ENCODE peak calls at places on chromosome 11, in ten cellular contexts. W, O, E, V, S, P, K, X, Q and U are unnamed samples.
A peak's percentile ranks its signal among the peaks of the same experiment; 100 is the strongest.

GRCh38 chr11:17596711-17597110 is 49.7 kb downstream of the OTOG start:
- DNase-seq in W (no peak), V (no peak), P (no peak), Q (no peak), K (no peak), E (no peak), X (no peak), S (no peak), O (no peak), U (no peak)

GRCh38 chr11:123474994-123475393 is 44.9 kb downstream of the GRAMD1B start:
- DNase-seq in E (no peak), S (no peak), V (no peak), Q (peak; percentile 51), X (no peak), O (no peak), W (no peak), K (no peak), P (peak; percentile 26), U (no peak)

GRCh38 chr11:106353031-106353430 is 275.6 kb downstream of the AASDHPPT start:
- DNase-seq in W (no peak), X (no peak), O (no peak), Q (no peak), K (no peak), P (no peak), S (no peak), V (no peak), E (no peak), U (no peak)

GRCh38 chr11:113397212-113397611 is 9.6 kb downstream of the ANKK1 start:
- DNase-seq in S (no peak), K (no peak), E (no peak), O (no peak), P (no peak), W (no peak), V (no peak), Q (no peak), X (no peak), U (no peak)

GRCh38 chr11:74896311-74896710 is 52.6 kb downstream of the XRRA1 start:
- DNase-seq in E (no peak), S (no peak), V (no peak), Q (no peak), O (no peak), X (no peak), K (no peak), P (no peak), W (no peak), U (no peak)

GRCh38 chr11:34730544-34731295 is 109.8 kb downstream of the EHF start:
- DNase-seq in O (no peak), E (no peak), X (no peak), V (no peak), K (no peak), P (no peak), Q (no peak), W (no peak), S (no peak), U (no peak)

GRCh38 chr11:60785806-60786361 is 751 bp downstream of the MS4A10 start:
- DNase-seq in X (no peak), E (no peak), O (no peak), Q (no peak), K (no peak), V (no peak), S (peak; percentile 66), W (peak; percentile 46), P (peak; percentile 38), U (no peak)

GRCh38 chr11:134668796-134669195 is 256.8 kb upstream of the B3GAT1 start:
- DNase-seq in Q (no peak), S (no peak), K (no peak), W (no peak), P (no peak), X (no peak), E (no peak), O (no peak), V (no peak), U (no peak)

GRCh38 chr11:13036235-13036634 is 27.1 kb downstream of the RASSF10 start:
- DNase-seq in X (no peak), V (no peak), E (no peak), Q (no peak), K (no peak), S (no peak), O (no peak), W (no peak), P (no peak), U (no peak)

GRCh38 chr11:118623291-118623655 is 15.9 kb downstream of the PHLDB1 start:
- DNase-seq in V (no peak), S (no peak), P (no peak), X (no peak), O (peak; percentile 89), Q (peak; percentile 32), W (peak; percentile 68), E (no peak), K (no peak), U (no peak)

GRCh38 chr11:115463606-115464005 is 40.6 kb downstream of the CADM1 start:
- DNase-seq in S (no peak), Q (no peak), W (no peak), P (no peak), O (no peak), V (no peak), X (no peak), K (no peak), E (no peak), U (no peak)

GRCh38 chr11:113764522-113764921 is 9.0 kb downstream of the ZW10 start:
- DNase-seq in K (no peak), W (no peak), V (no peak), E (no peak), O (no peak), P (no peak), S (no peak), X (no peak), Q (no peak), U (no peak)

GRCh38 chr11:109121173-109121938 is 300.6 kb upstream of the C11orf87 start:
- DNase-seq in V (no peak), P (no peak), S (no peak), E (no peak), W (no peak), O (no peak), K (no peak), Q (no peak), X (no peak), U (no peak)

GRCh38 chr11:16148301-16148787 is 208.0 kb downstream of the SOX6 start:
- DNase-seq in V (no peak), E (no peak), Q (no peak), W (no peak), P (no peak), X (no peak), K (no peak), S (no peak), O (no peak), U (no peak)

GRCh38 chr11:78652866-78653265 is 78.2 kb upstream of the NARS2 start:
- DNase-seq in Q (no peak), P (no peak), W (no peak), S (no peak), O (peak; percentile 4), K (no peak), X (no peak), V (no peak), E (no peak), U (no peak)

GRCh38 chr11:2304156-2305139 is 2.6 kb downstream of the TSPAN32 start:
- DNase-seq in X (no peak), K (no peak), W (no peak), Q (no peak), O (no peak), V (no peak), S (no peak), P (peak; percentile 48), E (no peak), U (no peak)

GRCh38 chr11:14366936-14367335 is 8.0 kb upstream of the RRAS2 start:
- DNase-seq in O (no peak), X (no peak), K (no peak), W (no peak), E (no peak), P (no peak), S (no peak), V (no peak), Q (no peak), U (no peak)

GRCh38 chr11:75513250-75513649 is 12.5 kb downstream of the GDPD5 start:
- DNase-seq in K (no peak), E (no peak), P (peak; percentile 61), O (no peak), X (no peak), W (no peak), Q (peak; percentile 82), V (no peak), S (peak; percentile 50), U (no peak)

GRCh38 chr11:16883179-16883578 is 131.0 kb downstream of the PLEKHA7 start:
- DNase-seq in Q (peak; percentile 22), E (no peak), W (peak; percentile 48), X (no peak), S (no peak), V (no peak), P (peak; percentile 25), O (peak; percentile 35), K (peak; percentile 28), U (no peak)

GRCh38 chr11:61863548-61864081 is 27.7 kb downstream of the FADS3 start:
- DNase-seq in O (no peak), P (no peak), V (no peak), K (no peak), Q (no peak), W (no peak), S (no peak), X (no peak), E (no peak), U (no peak)

GRCh38 chr11:75938543-75938942 is 123.5 kb downstream of the UVRAG start:
- DNase-seq in K (no peak), P (no peak), V (no peak), W (peak; percentile 7), X (no peak), O (no peak), S (peak; percentile 59), Q (no peak), E (no peak), U (no peak)

GRCh38 chr11:44133335-44133946 is 38.0 kb downstream of the EXT2 start:
- DNase-seq in S (peak; percentile 56), X (no peak), W (peak; percentile 19), E (no peak), V (no peak), K (no peak), Q (peak; percentile 47), P (peak; percentile 38), O (no peak), U (no peak)

GRCh38 chr11:69431136-69431535 is 50.3 kb upstream of the LINC01488 start:
- DNase-seq in S (no peak), Q (no peak), W (no peak), K (peak; percentile 3), X (no peak), V (no peak), E (no peak), O (no peak), P (no peak), U (no peak)

GRCh38 chr11:69934861-69935494 is 115.8 kb upstream of the FGF3 start:
- DNase-seq in W (peak; percentile 75), K (peak; percentile 14), V (no peak), O (no peak), P (peak; percentile 72), S (no peak), Q (peak; percentile 53), E (no peak), X (no peak), U (no peak)

GRCh38 chr11:66230978-66231377 is 37.5 kb upstream of the RAB1B start:
- DNase-seq in V (no peak), X (no peak), W (no peak), S (no peak), O (no peak), P (no peak), E (no peak), K (no peak), Q (no peak), U (no peak)

GRCh38 chr11:32510039-32510438 is 73.6 kb upstream of the EIF3M start:
- DNase-seq in Q (no peak), P (no peak), X (no peak), S (no peak), W (no peak), E (no peak), O (no peak), K (no peak), V (no peak), U (no peak)

GRCh38 chr11:10654211-10655150 is 39.1 kb downstream of the IRAG1 start:
- DNase-seq in K (no peak), Q (peak; percentile 72), E (no peak), X (no peak), S (peak; percentile 86), V (no peak), W (peak; percentile 61), P (peak; percentile 86), O (no peak), U (no peak)

GRCh38 chr11:126140106-126140931 is 71.1 kb downstream of the RPUSD4 start:
- DNase-seq in O (no peak), Q (no peak), P (no peak), K (no peak), X (no peak), E (no peak), S (no peak), W (no peak), V (no peak), U (no peak)